ENCODE peak calls at places on chromosomes 16 and 17, in six cellular contexts. Q, I, Z, F, Y and S are unnamed samples.

GRCh38 chr17:29597361-29598172 is 4.6 kb downstream of the ANKRD13B start:
- DNase-seq in Q (no peak), I (no peak), Z (no peak), F (no peak), Y (no peak), S (no peak)

GRCh38 chr17:38327936-38328335 is 15.8 kb downstream of the GPR179 start:
- DNase-seq in Q (no peak), I (no peak), Z (no peak), F (no peak), Y (no peak), S (no peak)

GRCh38 chr16:84907575-84907974 is 87.8 kb downstream of the CRISPLD2 start:
- DNase-seq in Q (no peak), I (no peak), Z (no peak), F (peak), Y (no peak), S (no peak)

GRCh38 chr17:72445055-72445991 is 324.5 kb downstream of the SOX9 start:
- DNase-seq in Q (no peak), I (no peak), Z (no peak), F (no peak), Y (no peak), S (no peak)

GRCh38 chr17:6894206-6894528 is 62.6 kb upstream of the TEKT1 start:
- DNase-seq in Q (no peak), I (no peak), Z (no peak), F (no peak), Y (peak), S (peak)

GRCh38 chr17:37179893-37180292 is 195.9 kb upstream of the C17orf78 start:
- DNase-seq in Q (no peak), I (no peak), Z (no peak), F (no peak), Y (no peak), S (no peak)

GRCh38 chr17:57665128-57665527 is 80.0 kb downstream of the CCDC182 start:
- DNase-seq in Q (peak), I (no peak), Z (no peak), F (no peak), Y (no peak), S (no peak)

GRCh38 chr16:74700206-74701040 is at the start of gene MLKL:
- DNase-seq in Q (peak), I (peak), Z (peak), F (no peak), Y (peak), S (no peak)

GRCh38 chr16:2584742-2585650 is 47.2 kb downstream of the PDPK1 start:
- DNase-seq in Q (no peak), I (no peak), Z (no peak), F (no peak), Y (no peak), S (no peak)

GRCh38 chr17:32627233-32628008 is 140.6 kb downstream of the CDK5R1 start:
- DNase-seq in Q (peak), I (no peak), Z (no peak), F (no peak), Y (no peak), S (no peak)

GRCh38 chr17:71184716-71185115 is 936.1 kb upstream of the SOX9 start:
- DNase-seq in Q (no peak), I (no peak), Z (no peak), F (no peak), Y (no peak), S (no peak)

GRCh38 chr16:66008136-66008535 is 358.4 kb upstream of the CDH5 start:
- DNase-seq in Q (no peak), I (no peak), Z (no peak), F (no peak), Y (no peak), S (no peak)

GRCh38 chr17:78151514-78152008 is 5.4 kb downstream of the C17orf99 start:
- DNase-seq in Q (no peak), I (no peak), Z (no peak), F (no peak), Y (no peak), S (no peak)

GRCh38 chr16:11100239-11100750 is 155.7 kb downstream of the SOCS1 start:
- DNase-seq in Q (no peak), I (no peak), Z (no peak), F (peak), Y (peak), S (no peak)

GRCh38 chr16:88570691-88571092 is 489 bp downstream of the ZC3H18 start:
- DNase-seq in Q (no peak), I (no peak), Z (peak), F (no peak), Y (peak), S (no peak)

GRCh38 chr16:67015317-67015731 is 13.6 kb upstream of the CBFB start:
- DNase-seq in Q (no peak), I (no peak), Z (no peak), F (no peak), Y (no peak), S (no peak)

GRCh38 chr16:47180073-47180472 is 36.3 kb upstream of the NETO2 start:
- DNase-seq in Q (no peak), I (no peak), Z (no peak), F (no peak), Y (no peak), S (no peak)

GRCh38 chr17:40317345-40317873 is 8.4 kb downstream of the RARA start:
- DNase-seq in Q (no peak), I (no peak), Z (peak), F (no peak), Y (peak), S (no peak)

GRCh38 chr17:64256913-64257807 is 5.9 kb downstream of the TEX2 start:
- DNase-seq in Q (no peak), I (no peak), Z (no peak), F (no peak), Y (no peak), S (no peak)

GRCh38 chr16:27405546-27406451 is 3.8 kb downstream of the IL21R start:
- DNase-seq in Q (no peak), I (no peak), Z (peak), F (no peak), Y (peak), S (no peak)

GRCh38 chr16:2008631-2009301 is 855 bp downstream of the ZNF598 start:
- DNase-seq in Q (no peak), I (no peak), Z (no peak), F (no peak), Y (peak), S (no peak)

GRCh38 chr16:88599092-88599733 is 29.0 kb downstream of the ZC3H18 start:
- DNase-seq in Q (no peak), I (no peak), Z (no peak), F (peak), Y (no peak), S (no peak)

GRCh38 chr16:24986512-24987303 is 28.5 kb downstream of the ARHGAP17 start:
- DNase-seq in Q (no peak), I (no peak), Z (no peak), F (no peak), Y (no peak), S (no peak)